ENCODE peak calls at places on chromosomes 6 and 20, in six cellular contexts. One of them, this sample, is unnamed.

GRCh38 chr20:18428490-18429173 is 38.2 kb downstream of the DZANK1 start:
- DNase-seq in K562: no peak
- DNase-seq in GM12878: no peak
- DNase-seq in HCT116: no peak
- DNase-seq in HepG2: peak
- DNase-seq in SK-N-SH: no peak
- DNase-seq in this sample: peak

GRCh38 chr6:70353343-70353913 is 50.5 kb upstream of the COL9A1 start:
- DNase-seq in K562: no peak
- DNase-seq in GM12878: no peak
- DNase-seq in HCT116: no peak
- DNase-seq in HepG2: no peak
- DNase-seq in SK-N-SH: no peak
- DNase-seq in this sample: no peak

GRCh38 chr20:17889226-17889625 is 79.4 kb downstream of the SNX5 start:
- DNase-seq in K562: no peak
- DNase-seq in GM12878: no peak
- DNase-seq in HCT116: peak
- DNase-seq in HepG2: peak
- DNase-seq in SK-N-SH: no peak
- DNase-seq in this sample: no peak

GRCh38 chr6:79631800-79632172 is 657 bp downstream of the SH3BGRL2 start:
- DNase-seq in K562: no peak
- DNase-seq in GM12878: no peak
- DNase-seq in HCT116: no peak
- DNase-seq in HepG2: no peak
- DNase-seq in SK-N-SH: no peak
- DNase-seq in this sample: no peak

GRCh38 chr6:34360556-34360955 is 31.9 kb downstream of the NUDT3 start:
- DNase-seq in K562: no peak
- DNase-seq in GM12878: no peak
- DNase-seq in HCT116: no peak
- DNase-seq in HepG2: no peak
- DNase-seq in SK-N-SH: no peak
- DNase-seq in this sample: no peak

GRCh38 chr6:119985952-119986736 is 636.6 kb upstream of the MAN1A1 start:
- DNase-seq in K562: no peak
- DNase-seq in GM12878: no peak
- DNase-seq in HCT116: no peak
- DNase-seq in HepG2: no peak
- DNase-seq in SK-N-SH: no peak
- DNase-seq in this sample: no peak

GRCh38 chr6:68071740-68072139 is 563.3 kb upstream of the ADGRB3 start:
- DNase-seq in K562: no peak
- DNase-seq in GM12878: no peak
- DNase-seq in HCT116: no peak
- DNase-seq in HepG2: no peak
- DNase-seq in SK-N-SH: no peak
- DNase-seq in this sample: no peak

GRCh38 chr6:148329568-148330299 is 12.9 kb upstream of the SASH1 start:
- DNase-seq in K562: no peak
- DNase-seq in GM12878: no peak
- DNase-seq in HCT116: no peak
- DNase-seq in HepG2: no peak
- DNase-seq in SK-N-SH: no peak
- DNase-seq in this sample: no peak

GRCh38 chr20:23583526-23583925 is 15.2 kb upstream of the CST9L start:
- DNase-seq in K562: no peak
- DNase-seq in GM12878: no peak
- DNase-seq in HCT116: no peak
- DNase-seq in HepG2: no peak
- DNase-seq in SK-N-SH: no peak
- DNase-seq in this sample: no peak

GRCh38 chr20:5197847-5198650 is 71.2 kb downstream of the CDS2 start:
- DNase-seq in K562: no peak
- DNase-seq in GM12878: no peak
- DNase-seq in HCT116: no peak
- DNase-seq in HepG2: no peak
- DNase-seq in SK-N-SH: no peak
- DNase-seq in this sample: no peak

GRCh38 chr6:157860505-157860991 is 37.5 kb downstream of the SNX9 start:
- DNase-seq in K562: no peak
- DNase-seq in GM12878: no peak
- DNase-seq in HCT116: no peak
- DNase-seq in HepG2: no peak
- DNase-seq in SK-N-SH: no peak
- DNase-seq in this sample: no peak

GRCh38 chr6:152368761-152369624 is 268.2 kb downstream of the SYNE1 start:
- DNase-seq in K562: no peak
- DNase-seq in GM12878: no peak
- DNase-seq in HCT116: no peak
- DNase-seq in HepG2: no peak
- DNase-seq in SK-N-SH: no peak
- DNase-seq in this sample: peak

GRCh38 chr6:119353696-119354095 is 4.1 kb upstream of the MAN1A1 start:
- DNase-seq in K562: no peak
- DNase-seq in GM12878: no peak
- DNase-seq in HCT116: no peak
- DNase-seq in HepG2: no peak
- DNase-seq in SK-N-SH: no peak
- DNase-seq in this sample: no peak

GRCh38 chr6:160378886-160379285 is 30.7 kb downstream of the SLC22A3 start:
- DNase-seq in K562: no peak
- DNase-seq in GM12878: no peak
- DNase-seq in HCT116: no peak
- DNase-seq in HepG2: no peak
- DNase-seq in SK-N-SH: no peak
- DNase-seq in this sample: no peak

GRCh38 chr6:85669735-85670194 is 27.1 kb upstream of the SYNCRIP start:
- DNase-seq in K562: no peak
- DNase-seq in GM12878: peak
- DNase-seq in HCT116: no peak
- DNase-seq in HepG2: no peak
- DNase-seq in SK-N-SH: no peak
- DNase-seq in this sample: no peak

GRCh38 chr20:17870063-17870740 is 98.4 kb downstream of the SNX5 start:
- DNase-seq in K562: no peak
- DNase-seq in GM12878: no peak
- DNase-seq in HCT116: no peak
- DNase-seq in HepG2: no peak
- DNase-seq in SK-N-SH: no peak
- DNase-seq in this sample: no peak

GRCh38 chr6:101011165-101011564 is 130.0 kb upstream of the ASCC3 start:
- DNase-seq in K562: no peak
- DNase-seq in GM12878: peak
- DNase-seq in HCT116: no peak
- DNase-seq in HepG2: no peak
- DNase-seq in SK-N-SH: no peak
- DNase-seq in this sample: no peak

GRCh38 chr20:31542201-31542842 is 28.1 kb downstream of the HM13 start:
- DNase-seq in K562: no peak
- DNase-seq in GM12878: no peak
- DNase-seq in HCT116: no peak
- DNase-seq in HepG2: no peak
- DNase-seq in SK-N-SH: no peak
- DNase-seq in this sample: no peak

GRCh38 chr20:23024701-23025100 is 10.4 kb upstream of the SSTR4 start:
- DNase-seq in K562: no peak
- DNase-seq in GM12878: no peak
- DNase-seq in HCT116: no peak
- DNase-seq in HepG2: no peak
- DNase-seq in SK-N-SH: no peak
- DNase-seq in this sample: no peak

GRCh38 chr6:7269816-7270215 is 43.2 kb downstream of the SSR1 start:
- DNase-seq in K562: no peak
- DNase-seq in GM12878: no peak
- DNase-seq in HCT116: no peak
- DNase-seq in HepG2: no peak
- DNase-seq in SK-N-SH: no peak
- DNase-seq in this sample: no peak

GRCh38 chr6:7267071-7267470 is 45.9 kb downstream of the SSR1 start:
- DNase-seq in K562: no peak
- DNase-seq in GM12878: no peak
- DNase-seq in HCT116: no peak
- DNase-seq in HepG2: no peak
- DNase-seq in SK-N-SH: no peak
- DNase-seq in this sample: no peak

GRCh38 chr6:7268362-7269310 is 44.4 kb downstream of the SSR1 start:
- DNase-seq in K562: no peak
- DNase-seq in GM12878: no peak
- DNase-seq in HCT116: no peak
- DNase-seq in HepG2: no peak
- DNase-seq in SK-N-SH: no peak
- DNase-seq in this sample: no peak

GRCh38 chr6:7264686-7265384 is 48.2 kb downstream of the SSR1 start:
- DNase-seq in K562: no peak
- DNase-seq in GM12878: no peak
- DNase-seq in HCT116: no peak
- DNase-seq in HepG2: peak
- DNase-seq in SK-N-SH: no peak
- DNase-seq in this sample: no peak

DNA sequence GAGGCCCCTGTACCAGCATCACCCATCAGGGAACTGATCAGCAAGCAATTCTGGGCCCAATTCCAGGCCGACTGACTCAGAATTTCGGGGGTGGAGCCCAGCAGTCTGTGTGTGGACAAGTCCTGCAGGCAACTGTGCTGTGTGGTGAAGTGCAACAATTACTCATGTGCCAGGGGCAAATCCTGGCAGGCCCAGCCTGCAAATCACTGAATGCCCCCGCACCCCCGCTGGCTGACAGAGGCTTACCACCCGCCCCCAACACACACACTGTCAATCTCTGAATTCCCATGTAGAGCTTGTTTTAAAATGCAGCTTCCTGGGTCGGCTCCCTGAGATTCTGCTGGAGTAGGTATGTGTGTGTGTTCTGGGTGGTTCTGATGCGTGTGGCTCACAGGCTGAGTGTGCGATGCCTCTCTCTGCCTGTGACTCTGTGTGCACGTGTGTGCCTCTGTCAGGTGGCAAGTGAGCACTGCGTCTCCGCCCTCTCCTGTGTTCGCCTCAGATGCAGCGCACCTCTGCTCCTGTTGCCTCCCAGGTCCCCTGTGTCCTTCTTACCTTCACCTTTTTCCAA is 45.4 kb downstream of the SSR1 start:
- DNase-seq in K562: peak
- DNase-seq in GM12878: no peak
- DNase-seq in HCT116: peak
- DNase-seq in HepG2: peak
- DNase-seq in SK-N-SH: peak
- DNase-seq in this sample: peak
- TF ChIP-seq JUND in K562: peak
- TF ChIP-seq JUND in GM12878: no peak
- TF ChIP-seq JUND in HCT116: no peak
- TF ChIP-seq JUND in HepG2: no peak
- TF ChIP-seq JUND in SK-N-SH: no peak
- TF ChIP-seq JUND in this sample: no peak

DNA sequence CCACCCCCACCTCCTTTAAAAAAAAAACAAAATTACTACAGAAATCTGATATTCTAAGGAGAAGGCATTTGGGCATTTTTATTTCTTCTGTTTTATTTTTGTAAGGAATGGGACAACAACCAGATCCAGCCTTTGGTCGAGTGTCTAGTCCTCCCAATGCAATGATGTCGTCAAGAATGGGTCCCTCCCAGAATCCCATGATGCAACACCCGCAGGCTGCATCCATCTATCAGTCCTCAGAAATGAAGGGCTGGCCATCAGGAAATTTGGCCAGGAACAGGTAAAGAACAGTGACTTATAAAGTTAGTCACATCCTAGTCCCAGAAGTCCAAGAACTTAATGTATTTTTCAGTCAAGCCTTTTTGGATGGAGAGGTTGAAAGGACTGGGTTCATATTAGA is 133.0 kb downstream of the SULF2 start:
- DNase-seq in K562: no peak
- DNase-seq in GM12878: no peak
- DNase-seq in HCT116: no peak
- DNase-seq in HepG2: no peak
- DNase-seq in SK-N-SH: no peak
- DNase-seq in this sample: no peak
- TF ChIP-seq JUND in K562: no peak
- TF ChIP-seq JUND in GM12878: no peak
- TF ChIP-seq JUND in HCT116: no peak
- TF ChIP-seq JUND in HepG2: no peak
- TF ChIP-seq JUND in SK-N-SH: no peak
- TF ChIP-seq JUND in this sample: no peak

DNA sequence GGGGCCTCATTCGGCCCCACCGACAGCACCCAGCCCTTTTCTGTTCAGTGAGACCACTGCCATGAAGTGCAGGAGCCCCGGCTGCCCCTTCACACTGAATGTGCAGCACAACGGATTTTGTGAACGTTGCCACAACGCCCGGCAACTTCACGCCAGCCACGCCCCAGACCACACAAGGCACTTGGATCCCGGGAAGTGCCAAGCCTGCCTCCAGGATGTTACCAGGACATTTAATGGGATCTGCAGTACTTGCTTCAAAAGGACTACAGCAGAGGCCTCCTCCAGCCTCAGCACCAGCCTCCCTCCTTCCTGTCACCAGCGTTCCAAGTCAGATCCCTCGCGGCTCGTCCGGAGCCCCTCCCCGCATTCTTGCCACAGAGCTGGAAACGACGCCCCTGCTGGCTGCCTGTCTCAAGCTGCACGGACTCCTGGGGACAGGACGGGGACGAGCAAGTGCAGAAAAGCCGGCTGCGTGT is 11.8 kb downstream of the TNFAIP3 start:
- DNase-seq in K562: no peak
- DNase-seq in GM12878: no peak
- DNase-seq in HCT116: no peak
- DNase-seq in HepG2: no peak
- DNase-seq in SK-N-SH: peak
- DNase-seq in this sample: no peak
- TF ChIP-seq JUND in K562: no peak
- TF ChIP-seq JUND in GM12878: no peak
- TF ChIP-seq JUND in HCT116: no peak
- TF ChIP-seq JUND in HepG2: no peak
- TF ChIP-seq JUND in SK-N-SH: no peak
- TF ChIP-seq JUND in this sample: no peak

DNA sequence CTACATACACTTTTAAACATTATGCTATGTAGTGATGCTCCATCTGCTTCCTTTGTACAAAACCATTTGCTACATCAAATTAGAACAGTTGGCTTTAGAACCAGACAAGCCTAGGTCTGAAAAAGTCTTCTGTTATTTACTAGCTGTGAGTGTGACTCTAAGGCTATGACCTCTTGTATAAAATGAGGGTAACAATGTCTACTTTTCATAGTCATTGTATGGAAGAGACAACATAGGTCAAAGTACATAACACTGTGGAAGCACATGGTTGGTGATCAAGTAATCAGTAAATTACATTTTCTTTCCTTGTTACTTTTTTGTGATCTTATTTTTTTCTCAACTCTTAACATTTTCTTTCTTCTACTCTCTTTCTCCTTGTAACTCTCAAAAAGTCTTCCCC is 122.0 kb downstream of the PDSS2 start:
- DNase-seq in K562: no peak
- DNase-seq in GM12878: no peak
- DNase-seq in HCT116: no peak
- DNase-seq in HepG2: no peak
- DNase-seq in SK-N-SH: no peak
- DNase-seq in this sample: no peak
- TF ChIP-seq JUND in K562: no peak
- TF ChIP-seq JUND in GM12878: no peak
- TF ChIP-seq JUND in HCT116: no peak
- TF ChIP-seq JUND in HepG2: no peak
- TF ChIP-seq JUND in SK-N-SH: no peak
- TF ChIP-seq JUND in this sample: no peak

This sample was measured in T47D.